ENCODE peak calls at places on chromosomes 7 and 10, in six cellular contexts. G is hepatocyte; J is stimulated activated CD4-positive, alpha-beta T cell treated with anti-CD3 and anti-CD28 coated beads, TNF-alpha, amount 100 ng/mL, for 24 hours; D is activated CD8-positive, alpha-beta memory T cell treated with anti-CD3 and anti-CD28 coated beads for 4 hours; U is NCI-H345; M is tibial nerve. Y is an unnamed sample.

GRCh38 chr7:52355059-52355458 is 680.4 kb upstream of the POM121L12 start:
- DNase-seq in G (peak), M (no peak), J (no peak), D (no peak), U (no peak), Y (no peak)

GRCh38 chr10:11781114-11781513 is 38.9 kb downstream of the ECHDC3 start:
- DNase-seq in J (no peak), M (no peak), D (no peak), U (no peak), G (no peak), Y (no peak)

GRCh38 chr10:80429521-80429966 is 21.2 kb downstream of the PRXL2A start:
- DNase-seq in G (no peak), M (no peak), D (no peak), U (no peak), J (no peak), Y (no peak)

GRCh38 chr10:110042181-110042580 is 34.4 kb downstream of the ADD3 start:
- DNase-seq in J (no peak), M (no peak), U (no peak), G (no peak), D (no peak), Y (no peak)

GRCh38 chr7:50306491-50307367 is 2.2 kb downstream of the IKZF1 start:
- DNase-seq in J (no peak), U (no peak), M (no peak), D (no peak), G (no peak), Y (no peak)

GRCh38 chr10:131946321-131946751 is 35.4 kb downstream of the BNIP3 start:
- DNase-seq in D (no peak), U (no peak), M (no peak), G (no peak), J (no peak), Y (no peak)

GRCh38 chr10:130472236-130472635 is 336.0 kb downstream of the GLRX3 start:
- DNase-seq in G (no peak), M (no peak), D (no peak), J (no peak), U (no peak), Y (no peak)

GRCh38 chr10:27986831-27987230 is 12.0 kb downstream of the ODAD2 start:
- DNase-seq in D (no peak), U (no peak), G (no peak), M (no peak), J (no peak), Y (no peak)

GRCh38 chr7:116577320-116577871 is 52.6 kb downstream of the CAV1 start:
- DNase-seq in G (no peak), U (no peak), D (no peak), M (no peak), J (no peak), Y (no peak)

GRCh38 chr7:128106840-128107239 is 75.6 kb upstream of the LRRC4 start:
- DNase-seq in G (no peak), U (no peak), D (no peak), M (no peak), J (no peak), Y (no peak)

GRCh38 chr7:40220421-40220911 is 85.7 kb downstream of the SUGCT start:
- DNase-seq in G (no peak), J (no peak), M (no peak), U (no peak), D (no peak), Y (no peak)

GRCh38 chr10:126502481-126502880 is 114.2 kb upstream of the ADAM12 start:
- DNase-seq in D (no peak), J (no peak), U (no peak), M (no peak), G (no peak), Y (no peak)

GRCh38 chr7:106568680-106569499 is 92.1 kb downstream of the CCDC71L start:
- DNase-seq in J (no peak), M (no peak), D (no peak), G (peak), U (peak), Y (no peak)

GRCh38 chr7:31371621-31372020 is 31.1 kb upstream of the NEUROD6 start:
- DNase-seq in M (no peak), G (no peak), J (no peak), D (no peak), U (no peak), Y (no peak)

GRCh38 chr7:135147899-135148721 is at the start of gene TMEM140:
- DNase-seq in G (peak), D (peak), J (no peak), M (no peak), U (no peak), Y (peak)

GRCh38 chr7:1704326-1705241 is 34.5 kb downstream of the ELFN1 start:
- DNase-seq in M (no peak), J (no peak), G (no peak), D (no peak), U (no peak), Y (no peak)

GRCh38 chr7:73811760-73812168 is 19.0 kb upstream of the CLDN4 start:
- DNase-seq in G (peak), J (peak), D (peak), M (no peak), U (peak), Y (peak)

GRCh38 chr10:123555616-123556015 is 110.5 kb upstream of the GPR26 start:
- DNase-seq in D (no peak), J (no peak), U (no peak), G (no peak), M (no peak), Y (no peak)

GRCh38 chr7:28160551-28160991 is 20.0 kb downstream of the JAZF1 start:
- DNase-seq in M (no peak), U (no peak), D (no peak), J (no peak), G (no peak), Y (no peak)

GRCh38 chr10:24415455-24416169 is 206.7 kb downstream of the KIAA1217 start:
- DNase-seq in J (no peak), U (no peak), G (peak), D (no peak), M (peak), Y (no peak)

GRCh38 chr7:27560706-27561235 is 101.9 kb downstream of the HIBADH start:
- DNase-seq in G (no peak), J (no peak), D (no peak), U (no peak), M (no peak), Y (no peak)

GRCh38 chr7:30616318-30616717 is 21.6 kb downstream of the GARS1 start:
- DNase-seq in J (no peak), D (no peak), U (no peak), M (no peak), G (no peak), Y (no peak)

GRCh38 chr10:24723386-24723787 is 300 bp downstream of the ARHGAP21 start:
- DNase-seq in D (no peak), M (no peak), U (no peak), J (no peak), G (no peak), Y (no peak)

GRCh38 chr10:101617102-101617823 is 29.1 kb downstream of the DPCD start:
- DNase-seq in M (no peak), D (no peak), U (no peak), J (no peak), G (no peak), Y (no peak)

GRCh38 chr10:131905603-131906268 is 4.9 kb downstream of the PPP2R2D start:
- DNase-seq in D (no peak), M (no peak), U (no peak), G (no peak), J (no peak), Y (no peak)

GRCh38 chr7:85191383-85191782 is 4.5 kb upstream of the SEMA3D start:
- DNase-seq in D (no peak), J (no peak), M (no peak), U (no peak), G (peak), Y (no peak)

GRCh38 chr10:28874210-28874609 is 196.9 kb downstream of the BAMBI start:
- DNase-seq in G (no peak), J (no peak), M (no peak), D (no peak), U (no peak), Y (no peak)

GRCh38 chr7:95919574-95919973 is 147.2 kb downstream of the DYNC1I1 start:
- DNase-seq in J (no peak), M (no peak), U (no peak), D (no peak), G (no peak), Y (no peak)

GRCh38 chr7:158596745-158597144 is 9.1 kb upstream of the PTPRN2 start:
- DNase-seq in G (no peak), D (no peak), M (no peak), U (no peak), J (no peak), Y (no peak)